ENCODE peak calls at places on chromosomes 6 and 20, in five cellular contexts. G, U, I, F and O are unnamed samples.

GRCh38 chr20:58407966-58408557 is 19.0 kb downstream of the VAPB start:
- DNase-seq in G (peak), F (no peak), I (no peak), U (no peak), O (no peak)

GRCh38 chr6:26351544-26351953 is 13.4 kb upstream of the BTN3A2 start:
- DNase-seq in U (no peak), F (peak), I (no peak), G (peak), O (peak)

GRCh38 chr6:13548500-13549210 is 25.7 kb upstream of the SIRT5 start:
- DNase-seq in F (no peak), G (no peak), I (no peak), U (no peak), O (no peak)

GRCh38 chr6:12606616-12607015 is 110.0 kb upstream of the PHACTR1 start:
- DNase-seq in U (no peak), I (no peak), F (no peak), G (no peak), O (no peak)

GRCh38 chr20:10619427-10619826 is 54.4 kb downstream of the JAG1 start:
- DNase-seq in F (peak), I (no peak), G (peak), U (no peak), O (peak)

GRCh38 chr6:251920-252319 is 40.4 kb upstream of the DUSP22 start:
- DNase-seq in F (peak), I (no peak), U (no peak), G (no peak), O (no peak)

GRCh38 chr6:37210313-37210898 is 40.5 kb downstream of the PIM1 start:
- DNase-seq in I (peak), U (peak), G (peak), F (peak), O (peak)

GRCh38 chr20:37670426-37670825 is 23.4 kb upstream of the CTNNBL1 start:
- DNase-seq in U (peak), G (no peak), I (no peak), F (no peak), O (no peak)

GRCh38 chr6:44176130-44176934 is 17.7 kb downstream of the CAPN11 start:
- DNase-seq in F (no peak), U (no peak), G (no peak), I (no peak), O (no peak)

GRCh38 chr20:38146156-38146555 is 18.9 kb downstream of the TGM2 start:
- DNase-seq in I (no peak), U (no peak), F (no peak), G (no peak), O (no peak)

GRCh38 chr20:21613512-21613911 is 92.0 kb upstream of the PAX1 start:
- DNase-seq in G (no peak), F (peak), I (no peak), U (peak), O (peak)

GRCh38 chr6:72182337-72183246 is 296.2 kb downstream of the RIMS1 start:
- DNase-seq in G (peak), F (peak), U (peak), I (peak), O (no peak)